ENCODE peak calls at places on chromosomes 6 and 20, in ten cellular contexts. B, Y, C, S, U, N, L, O, X and M are unnamed samples.

GRCh38 chr6:150133686-150134085 is 9.2 kb upstream of the PPP1R14C start:
- DNase-seq in U (no peak), X (no peak), B (no peak), C (no peak), N (no peak), Y (no peak), S (no peak), O (no peak), L (no peak), M (no peak)

GRCh38 chr6:168061269-168062210 is 17.5 kb downstream of the FRMD1 start:
- DNase-seq in U (no peak), S (no peak), O (peak; percentile 99), B (no peak), C (no peak), L (no peak), X (no peak), N (no peak), Y (no peak), M (no peak)

GRCh38 chr6:156126535-156126934 is 650.6 kb upstream of the ARID1B start:
- DNase-seq in X (no peak), U (no peak), B (no peak), O (no peak), Y (no peak), S (no peak), N (no peak), C (no peak), L (no peak), M (no peak)

GRCh38 chr20:48841861-48842529 is 14.2 kb upstream of the PREX1 start:
- DNase-seq in S (no peak), B (peak; percentile 85), N (peak; percentile 92), U (no peak), Y (no peak), O (no peak), L (no peak), C (no peak), X (peak; percentile 100), M (peak; percentile 39)

GRCh38 chr6:159104931-159105330 is 60.1 kb upstream of the TAGAP start:
- DNase-seq in O (peak; percentile 46), U (peak; percentile 31), N (no peak), C (no peak), X (no peak), B (no peak), Y (no peak), L (no peak), S (no peak), M (no peak)

GRCh38 chr6:128421788-128422187 is 98.6 kb downstream of the PTPRK start:
- DNase-seq in U (no peak), Y (peak; percentile 77), C (no peak), S (no peak), L (no peak), N (no peak), B (no peak), O (no peak), X (no peak), M (no peak)

GRCh38 chr6:109332748-109333147 is 49.5 kb downstream of the CD164 start:
- DNase-seq in L (no peak), C (no peak), N (no peak), O (no peak), U (no peak), X (no peak), S (no peak), B (peak; percentile 15), Y (no peak), M (no peak)

GRCh38 chr20:62770916-62771315 is 25.4 kb upstream of the MRGBP start:
- DNase-seq in X (no peak), Y (no peak), S (no peak), C (no peak), B (no peak), L (no peak), U (no peak), O (no peak), N (no peak), M (no peak)

GRCh38 chr6:140897349-140897748 is 1235.4 kb upstream of the GJE1 start:
- DNase-seq in U (no peak), N (no peak), O (no peak), Y (no peak), L (no peak), C (no peak), B (no peak), S (no peak), X (no peak), M (no peak)

GRCh38 chr6:8941578-8941977 is 506.2 kb upstream of the SLC35B3 start:
- DNase-seq in B (no peak), N (peak; percentile 2), X (no peak), U (no peak), L (no peak), S (no peak), Y (no peak), C (no peak), O (no peak), M (no peak)

GRCh38 chr20:38084425-38084951 is 50.9 kb downstream of the RPRD1B start:
- DNase-seq in O (no peak), U (no peak), X (no peak), B (no peak), N (peak; percentile 98), L (no peak), S (no peak), C (no peak), Y (no peak), M (no peak)

GRCh38 chr20:53960586-53961386 is 109.6 kb downstream of the BCAS1 start:
- DNase-seq in L (no peak), S (peak; percentile 56), U (no peak), B (peak; percentile 74), C (no peak), O (no peak), N (no peak), Y (no peak), X (no peak), M (no peak)

GRCh38 chr6:44075137-44076015 is 51.9 kb downstream of the MRPL14 start:
- DNase-seq in L (no peak), Y (no peak), U (no peak), X (no peak), O (no peak), S (no peak), C (no peak), B (no peak), N (no peak), M (no peak)

GRCh38 chr20:34954905-34955231 is 738 bp downstream of the GSS start:
- DNase-seq in C (no peak), U (no peak), L (no peak), S (no peak), Y (no peak), B (no peak), N (peak; percentile 67), O (peak; percentile 16), X (no peak), M (no peak)

GRCh38 chr6:38350882-38351281 is 288.8 kb downstream of the BTBD9 start:
- DNase-seq in N (peak; percentile 73), O (no peak), Y (no peak), S (no peak), L (no peak), C (no peak), U (no peak), X (no peak), B (peak; percentile 80), M (no peak)

GRCh38 chr6:36196049-36196879 is at the start of gene BRPF3:
- DNase-seq in O (peak; percentile 74), B (peak; percentile 6), N (peak; percentile 79), Y (peak; percentile 88), U (peak; percentile 84), C (peak; percentile 91), X (peak; percentile 10), S (no peak), L (peak; percentile 68), M (peak; percentile 7)

GRCh38 chr6:75196051-75196743 is 9.7 kb downstream of the COL12A1 start:
- DNase-seq in X (peak; percentile 88), B (no peak), N (peak; percentile 93), O (no peak), U (no peak), L (no peak), C (no peak), Y (no peak), S (no peak), M (no peak)

GRCh38 chr6:99563056-99563723 is 5.3 kb downstream of the CCNC start:
- DNase-seq in L (no peak), Y (no peak), S (no peak), X (no peak), O (no peak), N (no peak), C (no peak), B (no peak), U (no peak), M (no peak)

GRCh38 chr6:13484827-13485226 is 2.6 kb downstream of the GFOD1 start:
- DNase-seq in S (no peak), X (no peak), L (no peak), U (no peak), O (no peak), Y (no peak), B (no peak), N (no peak), C (no peak), M (no peak)

GRCh38 chr20:18537651-18538050 is 29.6 kb upstream of the SMIM26 start:
- DNase-seq in L (no peak), X (no peak), B (peak; percentile 72), C (no peak), U (no peak), N (peak; percentile 8), Y (no peak), O (no peak), S (no peak), M (no peak)

GRCh38 chr6:12245763-12246720 is 44.1 kb upstream of the EDN1 start:
- DNase-seq in O (no peak), S (no peak), B (no peak), L (no peak), C (no peak), X (no peak), N (peak; percentile 56), U (no peak), Y (no peak), M (no peak)

GRCh38 chr20:62891111-62891510 is 29.5 kb upstream of the TCFL5 start:
- DNase-seq in L (no peak), O (no peak), B (no peak), U (peak; percentile 66), N (peak; percentile 11), S (no peak), X (no peak), Y (no peak), C (no peak), M (no peak)

GRCh38 chr6:158057213-158057987 is 75.7 kb downstream of the SYNJ2 start:
- DNase-seq in B (peak; percentile 95), X (peak; percentile 96), C (no peak), N (peak; percentile 98), O (no peak), Y (no peak), U (no peak), S (peak; percentile 74), L (no peak), M (peak; percentile 88)

GRCh38 chr6:158095031-158095430 is 73.0 kb downstream of the SERAC1 start:
- DNase-seq in N (no peak), Y (no peak), C (no peak), L (no peak), B (peak; percentile 53), O (no peak), X (no peak), U (no peak), S (no peak), M (no peak)

GRCh38 chr6:152341596-152341995 is 295.6 kb downstream of the SYNE1 start:
- DNase-seq in Y (no peak), S (no peak), L (no peak), X (no peak), N (no peak), O (no peak), U (no peak), C (no peak), B (no peak), M (no peak)

GRCh38 chr20:46640536-46641311 is 10.5 kb downstream of the SLC13A3 start:
- DNase-seq in X (no peak), Y (no peak), O (peak; percentile 53), L (no peak), N (no peak), C (no peak), U (no peak), B (peak; percentile 50), S (no peak), M (no peak)

GRCh38 chr20:12594410-12595130 is 414.2 kb upstream of the SPTLC3 start:
- DNase-seq in L (no peak), Y (no peak), C (no peak), O (peak; percentile 26), S (no peak), N (no peak), U (no peak), X (no peak), B (no peak), M (no peak)

GRCh38 chr20:32626859-32627636 is 41.9 kb upstream of the NOL4L start:
- DNase-seq in L (peak; percentile 41), C (peak; percentile 36), U (peak; percentile 30), X (no peak), N (no peak), O (peak; percentile 82), B (no peak), Y (peak; percentile 80), S (no peak), M (no peak)